ENCODE peak calls at places on chromosomes 7 and 10, in six cellular contexts. Q is transverse colon, R is left ventricle myocardium inferior, O is GM23248, W is stomach, S is brain microvascular endothelial cell. F is an unnamed sample.
A peak's percentile ranks its signal among the peaks of the same experiment; 100 is the strongest.

GRCh38 chr7:55307123-55307916 is 57.8 kb upstream of the LANCL2 start:
- DNase-seq in W (no peak), O (peak; percentile 38), S (peak; percentile 17), R (no peak), Q (no peak), F (no peak)

GRCh38 chr10:34861293-34862004 is 46.4 kb upstream of the PARD3 start:
- DNase-seq in R (peak; percentile 22), Q (peak; percentile 78), W (peak; percentile 56), O (no peak), S (no peak), F (no peak)

GRCh38 chr7:157003445-157004049 is 6.9 kb downstream of the MNX1 start:
- DNase-seq in W (no peak), O (no peak), S (no peak), R (no peak), Q (peak; percentile 82), F (no peak)

GRCh38 chr7:7970113-7970619 is 1.6 kb downstream of the GLCCI1 start:
- DNase-seq in S (no peak), O (peak; percentile 22), W (no peak), R (no peak), Q (no peak), F (no peak)

GRCh38 chr7:105319578-105319977 is 69.1 kb downstream of the SRPK2 start:
- DNase-seq in Q (no peak), W (no peak), O (no peak), S (no peak), R (no peak), F (no peak)

GRCh38 chr7:108135446-108136190 is 5.5 kb upstream of the LAMB4 start:
- DNase-seq in W (no peak), Q (no peak), O (no peak), R (no peak), S (no peak), F (peak; percentile 46)

GRCh38 chr10:103273026-103273425 is 3.9 kb upstream of the INA start:
- DNase-seq in R (no peak), Q (no peak), O (peak; percentile 99), S (peak; percentile 91), W (no peak), F (no peak)

GRCh38 chr7:40833541-40834234 is 698.9 kb downstream of the SUGCT start:
- DNase-seq in W (no peak), O (peak; percentile 62), R (no peak), Q (no peak), S (peak; percentile 20), F (no peak)

GRCh38 chr7:144022169-144022568 is 22.0 kb downstream of the OR6B1 start:
- DNase-seq in S (no peak), O (no peak), Q (no peak), R (no peak), W (no peak), F (no peak)

GRCh38 chr7:112042631-112043030 is 163.6 kb downstream of the DOCK4 start:
- DNase-seq in W (no peak), S (no peak), O (no peak), Q (no peak), R (no peak), F (no peak)

GRCh38 chr10:62059424-62059913 is 158.0 kb downstream of the ARID5B start:
- DNase-seq in S (no peak), W (no peak), R (no peak), Q (no peak), O (no peak), F (no peak)

GRCh38 chr7:102873470-102874165 is 39.2 kb upstream of the LRRC17 start:
- DNase-seq in R (no peak), Q (no peak), O (no peak), S (no peak), W (no peak), F (no peak)

GRCh38 chr10:132247943-132248342 is 59.8 kb downstream of the STK32C start:
- DNase-seq in O (peak; percentile 28), S (no peak), R (no peak), Q (no peak), W (no peak), F (no peak)

GRCh38 chr7:80583901-80584300 is 54.5 kb upstream of the CD36 start:
- DNase-seq in Q (no peak), W (no peak), S (no peak), R (peak; percentile 38), O (no peak), F (no peak)

GRCh38 chr7:74355091-74355490 is 65.9 kb downstream of the CLIP2 start:
- DNase-seq in S (peak; percentile 94), W (peak; percentile 64), Q (peak; percentile 30), R (no peak), O (peak; percentile 86), F (no peak)

GRCh38 chr7:157635148-157635500 is 298.3 kb downstream of the DNAJB6 start:
- DNase-seq in R (no peak), S (no peak), W (no peak), O (no peak), Q (no peak), F (no peak)

GRCh38 chr10:1401056-1401965 is 336.0 kb downstream of the ADARB2 start:
- DNase-seq in O (no peak), S (no peak), Q (no peak), R (no peak), W (peak; percentile 24), F (no peak)

GRCh38 chr7:140079121-140079536 is 16.4 kb upstream of the PARP12 start:
- DNase-seq in R (no peak), W (no peak), O (peak; percentile 79), S (peak; percentile 33), Q (no peak), F (no peak)

GRCh38 chr7:47786557-47787248 is 161.6 kb downstream of the PKD1L1 start:
- DNase-seq in Q (peak; percentile 28), R (peak; percentile 20), O (peak; percentile 99), S (peak; percentile 97), W (no peak), F (no peak)

GRCh38 chr7:20408467-20408826 is 77.7 kb downstream of the ITGB8 start:
- DNase-seq in S (no peak), Q (no peak), W (no peak), O (peak; percentile 62), R (peak; percentile 22), F (no peak)

GRCh38 chr7:69994907-69995542 is 396.8 kb downstream of the AUTS2 start:
- DNase-seq in W (peak; percentile 33), Q (no peak), S (no peak), R (no peak), O (no peak), F (no peak)

GRCh38 chr10:93440591-93441012 is 41.5 kb downstream of the MYOF start:
- DNase-seq in R (no peak), Q (no peak), S (no peak), W (no peak), O (peak; percentile 65), F (no peak)

GRCh38 chr10:3773465-3774017 is 11.5 kb downstream of the KLF6 start:
- DNase-seq in S (peak; percentile 73), W (no peak), O (peak; percentile 64), R (no peak), Q (no peak), F (no peak)

GRCh38 chr10:7986851-7987250 is 67.6 kb upstream of the GATA3 start:
- DNase-seq in S (peak; percentile 12), Q (no peak), O (no peak), R (no peak), W (no peak), F (no peak)

GRCh38 chr10:29948971-29949370 is 110.4 kb downstream of the JCAD start:
- DNase-seq in O (peak; percentile 67), R (no peak), S (peak; percentile 49), Q (no peak), W (no peak), F (no peak)

GRCh38 chr7:66267249-66267648 is 62.1 kb downstream of the TPST1 start:
- DNase-seq in Q (no peak), R (no peak), O (peak; percentile 93), W (no peak), S (peak; percentile 77), F (no peak)

GRCh38 chr7:101172854-101173751 is 7.0 kb downstream of the NAT16 start:
- DNase-seq in Q (peak; percentile 68), W (peak; percentile 85), O (peak; percentile 88), S (peak; percentile 58), R (peak; percentile 75), F (no peak)

GRCh38 chr10:123760648-123761428 is 94.7 kb downstream of the GPR26 start:
- DNase-seq in O (no peak), Q (no peak), W (no peak), S (no peak), R (no peak), F (no peak)

GRCh38 chr7:66877577-66878300 is 43.3 kb upstream of the TMEM248 start:
- DNase-seq in S (no peak), W (no peak), Q (no peak), R (no peak), O (peak; percentile 44), F (peak; percentile 14)

GRCh38 chr10:116625845-116626244 is 5.1 kb downstream of the PNLIPRP2 start:
- DNase-seq in O (no peak), R (no peak), S (no peak), W (no peak), Q (no peak), F (no peak)

GRCh38 chr7:142024547-142024946 is 28.9 kb downstream of the MGAM start:
- DNase-seq in R (no peak), O (peak; percentile 52), S (no peak), W (no peak), Q (no peak), F (no peak)
- H3K36me3 ChIP-seq in R (no peaks in the 10 kb centered on the region), O (no peaks in the 10 kb centered on the region), S (no peaks in the 10 kb centered on the region), W (no peaks in the 10 kb centered on the region), Q (no peaks in the 10 kb centered on the region), F (no peaks in the 10 kb centered on the region)

GRCh38 chr10:122306282-122306681 is 35.2 kb downstream of the BTBD16 start:
- DNase-seq in S (no peak), O (no peak), R (no peak), Q (no peak), W (no peak), F (no peak)
- H3K27ac ChIP-seq in S (no peak overlapping the region), O (no peak overlapping the region), R (no peak overlapping the region), Q (peak overlapping the region; percentile 81), W (no peak overlapping the region), F (no peak overlapping the region)

GRCh38 chr10:73814896-73815718 is 3.7 kb upstream of the NDST2 start:
- DNase-seq in O (peak; percentile 38), W (no peak), R (no peak), S (no peak), Q (no peak), F (no peak)
- H3K36me3 ChIP-seq in O (no peaks in the 10 kb centered on the region), W (peaks cover 17% of the 10 kb centered on the region), R (peaks cover 30% of the 10 kb centered on the region), S (no peaks in the 10 kb centered on the region), Q (peaks cover 14% of the 10 kb centered on the region), F (peaks cover 41% of the 10 kb centered on the region)

GRCh38 chr7:77320161-77320560 is 96.0 kb downstream of the GSAP start:
- DNase-seq in W (no peak), R (no peak), Q (no peak), O (no peak), S (no peak), F (no peak)
- H3K27ac ChIP-seq in W (no peak overlapping the region), R (no peak overlapping the region), Q (no peak overlapping the region), O (no peak overlapping the region), S (no peak overlapping the region), F (no peak overlapping the region)

GRCh38 chr7:152162287-152162686 is 136.8 kb downstream of the GALNT11 start:
- DNase-seq in O (no peak), Q (no peak), S (no peak), W (no peak), R (no peak), F (no peak)

GRCh38 chr7:152158801-152159587 is 133.5 kb downstream of the GALNT11 start:
- DNase-seq in O (no peak), Q (peak; percentile 31), R (no peak), W (no peak), S (no peak), F (no peak)
- H3K36me3 ChIP-seq in O (peaks cover 67% of the 10 kb centered on the region), Q (peaks cover 80% of the 10 kb centered on the region), R (peaks cover 96% of the 10 kb centered on the region), W (peaks cover 60% of the 10 kb centered on the region), S (peaks cover 43% of the 10 kb centered on the region), F (peaks cover 78% of the 10 kb centered on the region)

F was measured in CD4-positive, CD25-positive, alpha-beta regulatory T cell.